ENCODE peak calls at places on chromosomes 3 and 15, in five cellular contexts. T is A549, L is hepatocyte, U is esophagus squamous epithelium, G is uterus. A is an unnamed sample.

GRCh38 chr3:47884603-47885002 is 81.7 kb downstream of the DHX30 start:
- DNase-seq in T (no peak), U (no peak), L (no peak), G (no peak), A (no peak)

GRCh38 chr3:36957862-36958686 is 13.2 kb upstream of the TRANK1 start:
- DNase-seq in L (peak; percentile 52), T (peak; percentile 56), G (no peak), U (no peak), A (no peak)

GRCh38 chr15:101459579-101460300 is 29.8 kb downstream of the PCSK6 start:
- DNase-seq in U (no peak), G (no peak), L (no peak), T (no peak), A (peak; percentile 42)

GRCh38 chr15:53072077-53072476 is 281.9 kb upstream of the ONECUT1 start:
- DNase-seq in U (no peak), L (peak; percentile 90), T (peak; percentile 88), G (peak; percentile 20), A (peak; percentile 18)

GRCh38 chr15:41051139-41051538 is 64.9 kb downstream of the INO80 start:
- DNase-seq in U (no peak), L (no peak), T (no peak), G (no peak), A (no peak)

GRCh38 chr15:101698314-101698713 is 26.0 kb downstream of the TARS3 start:
- DNase-seq in T (no peak), U (no peak), G (no peak), L (no peak), A (no peak)

GRCh38 chr3:80688814-80689213 is 921.0 kb upstream of the ROBO1 start:
- DNase-seq in G (no peak), T (peak; percentile 52), U (no peak), L (peak; percentile 32), A (no peak)

GRCh38 chr15:25690673-25691543 is 172.2 kb downstream of the ATP10A start:
- DNase-seq in G (peak; percentile 23), U (no peak), L (peak; percentile 55), T (no peak), A (no peak)

GRCh38 chr3:30720586-30721313 is 114.3 kb downstream of the TGFBR2 start:
- DNase-seq in G (no peak), U (no peak), L (peak; percentile 37), T (peak; percentile 92), A (peak; percentile 80)

GRCh38 chr3:3699816-3700633 is 99.2 kb upstream of the LRRN1 start:
- DNase-seq in T (no peak), G (no peak), L (no peak), U (no peak), A (no peak)

GRCh38 chr3:187315872-187316271 is 24.3 kb upstream of the MASP1 start:
- DNase-seq in L (no peak), G (no peak), T (no peak), U (no peak), A (no peak)

GRCh38 chr15:69628256-69629093 is 175.9 kb downstream of the RPLP1 start:
- DNase-seq in U (no peak), L (no peak), T (no peak), G (no peak), A (no peak)

GRCh38 chr15:83943849-83944404 is 290.0 kb downstream of the ADAMTSL3 start:
- DNase-seq in U (no peak), T (no peak), G (no peak), L (no peak), A (no peak)

GRCh38 chr15:98794211-98794610 is 145.9 kb downstream of the IGF1R start:
- DNase-seq in L (no peak), U (no peak), G (no peak), T (no peak), A (no peak)

GRCh38 chr3:158659454-158660237 is 12.8 kb downstream of the LXN start:
- DNase-seq in U (no peak), T (peak; percentile 73), G (peak; percentile 29), L (peak; percentile 78), A (peak; percentile 62)

GRCh38 chr3:122921791-122922651 is 105.5 kb downstream of the SEMA5B start:
- DNase-seq in U (no peak), G (no peak), L (peak; percentile 63), T (peak; percentile 14), A (no peak)

GRCh38 chr3:170813261-170813660 is 56.7 kb downstream of the RPL22L1 start:
- DNase-seq in G (no peak), L (no peak), U (no peak), T (no peak), A (no peak)

GRCh38 chr3:46880884-46881818 is 3.6 kb downstream of the PTH1R start:
- DNase-seq in L (no peak), U (no peak), T (no peak), G (peak; percentile 37), A (no peak)

GRCh38 chr15:66735909-66736305 is 33.9 kb downstream of the SMAD6 start:
- DNase-seq in L (no peak), U (no peak), G (peak; percentile 57), T (no peak), A (no peak)

GRCh38 chr3:139764069-139764905 is 86.5 kb upstream of the NMNAT3 start:
- DNase-seq in G (no peak), L (no peak), T (no peak), U (no peak), A (no peak)

GRCh38 chr3:42451116-42451515 is 40.7 kb upstream of the LYZL4 start:
- DNase-seq in L (no peak), T (no peak), G (no peak), U (no peak), A (no peak)

GRCh38 chr3:195175476-195176337 is 95.3 kb downstream of the XXYLT1 start:
- DNase-seq in L (no peak), T (no peak), U (no peak), G (peak; percentile 7), A (no peak)

GRCh38 chr3:77039606-77040553 is at the start of gene ROBO2:
- DNase-seq in U (no peak), L (peak; percentile 80), G (peak; percentile 30), T (no peak), A (no peak)

GRCh38 chr3:100761211-100761921 is 52.1 kb downstream of the TFG start:
- DNase-seq in G (no peak), L (peak; percentile 34), U (no peak), T (peak; percentile 21), A (no peak)

GRCh38 chr3:66276705-66277274 is 56.0 kb downstream of the SLC25A26 start:
- DNase-seq in T (peak; percentile 62), L (peak; percentile 83), U (no peak), G (peak; percentile 47), A (peak; percentile 51)

GRCh38 chr3:112056451-112056929 is 22.0 kb downstream of the TMPRSS7 start:
- DNase-seq in T (peak; percentile 26), L (no peak), U (no peak), G (no peak), A (no peak)

GRCh38 chr3:94004301-94004910 is 24.0 kb downstream of the STX19 start:
- DNase-seq in G (no peak), T (peak; percentile 62), L (peak; percentile 63), U (no peak), A (peak; percentile 29)

GRCh38 chr3:4750306-4751056 is 228.8 kb upstream of the BHLHE40 start:
- DNase-seq in T (no peak), G (peak; percentile 68), U (no peak), L (peak; percentile 74), A (peak; percentile 39)

GRCh38 chr3:191076903-191077552 is 122.0 kb upstream of the OSTN start:
- DNase-seq in G (no peak), U (no peak), L (no peak), T (no peak), A (peak; percentile 28)

GRCh38 chr3:160106905-160107861 is 118.0 kb upstream of the C3orf80 start:
- DNase-seq in U (no peak), T (peak; percentile 40), L (peak; percentile 71), G (no peak), A (no peak)

DNA sequence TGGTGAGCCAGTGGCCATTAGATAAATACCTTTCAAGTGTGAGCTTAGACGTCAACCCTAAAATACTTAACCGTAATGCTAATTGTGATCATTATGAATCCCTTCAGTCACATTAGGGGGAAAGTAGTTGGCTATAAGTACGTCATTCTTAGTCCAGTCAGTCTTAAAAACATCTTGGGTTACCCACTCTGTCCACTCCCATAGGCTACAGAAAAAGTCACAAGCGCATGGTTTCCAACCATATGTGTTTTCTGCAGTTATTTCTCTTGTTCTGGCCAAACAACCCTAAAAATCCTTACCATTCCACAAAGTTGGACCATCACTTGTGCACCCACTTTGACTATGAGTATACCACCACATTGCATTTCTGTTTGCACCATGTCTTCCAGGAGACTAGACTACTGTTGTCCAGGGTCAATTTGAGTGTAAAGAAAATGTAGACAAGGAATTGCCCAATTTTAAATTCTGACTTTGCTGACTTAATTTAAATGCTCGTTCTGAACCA is 3.3 kb downstream of the RPL15 start:
- DNase-seq in L (no peak), G (no peak), U (no peak), T (no peak), A (no peak)
- H3K4me3 ChIP-seq in L (no peak overlapping the region), G (no peak overlapping the region), U (no peak overlapping the region), T (no peak overlapping the region), A (no peak overlapping the region)

GRCh38 chr15:29670266-29670665 is 152.0 kb downstream of the TJP1 start:
- DNase-seq in T (peak; percentile 45), L (no peak), U (no peak), G (no peak), A (peak; percentile 56)

GRCh38 chr15:29671308-29671981 is 150.8 kb downstream of the TJP1 start:
- DNase-seq in U (no peak), G (no peak), T (no peak), L (no peak), A (peak; percentile 67)

GRCh38 chr15:29668120-29668602 is 154.1 kb downstream of the TJP1 start:
- DNase-seq in L (peak; percentile 91), T (peak; percentile 97), U (no peak), G (peak; percentile 25), A (peak; percentile 87)

GRCh38 chr15:29670945-29671307 is 151.3 kb downstream of the TJP1 start:
- DNase-seq in L (peak; percentile 68), T (peak; percentile 99), U (no peak), G (no peak), A (peak; percentile 87)

DNA sequence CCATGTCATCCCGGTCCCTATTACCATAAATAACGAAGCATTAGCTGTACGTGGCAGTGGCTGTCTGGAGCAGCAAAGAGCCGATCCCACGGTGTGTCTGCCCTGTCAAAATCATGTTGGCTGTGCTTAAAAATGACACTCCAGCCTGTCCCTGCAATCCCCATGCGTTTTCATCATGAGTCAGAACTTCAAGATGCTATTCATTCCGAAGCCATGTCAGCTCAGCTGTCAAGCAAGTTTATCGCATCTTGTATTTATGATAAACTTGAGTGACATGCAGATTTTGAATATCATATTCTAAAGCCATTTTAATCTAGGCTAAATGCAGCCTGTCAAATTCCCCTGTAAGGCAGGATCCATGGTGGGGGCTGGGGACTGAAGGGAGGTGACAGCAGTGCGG is 152.4 kb downstream of the TJP1 start:
- DNase-seq in L (no peak), G (no peak), U (no peak), T (peak; percentile 69), A (peak; percentile 67)
- H3K27ac ChIP-seq in L (no peak overlapping the region), G (no peak overlapping the region), U (no peak overlapping the region), T (peak overlapping the region; percentile 91), A (peak overlapping the region; percentile 89)

GRCh38 chr15:45138814-45139765 is 9.3 kb downstream of the DUOX1 start:
- DNase-seq in G (no peak), L (no peak), T (no peak), U (no peak), A (no peak)
- H3K4me1 ChIP-seq in G (peaks cover 3% of the 10 kb centered on the region), L (peaks cover 3% of the 10 kb centered on the region), T (no peaks in the 10 kb centered on the region), U (no peaks in the 10 kb centered on the region), A (no peaks in the 10 kb centered on the region)

GRCh38 chr3:21938267-21938681 is 187.3 kb upstream of the ZNF385D start:
- DNase-seq in L (no peak), T (no peak), U (no peak), G (no peak), A (no peak)

GRCh38 chr3:21942328-21942727 is 191.3 kb upstream of the ZNF385D start:
- DNase-seq in L (no peak), U (no peak), T (no peak), G (no peak), A (no peak)

GRCh38 chr3:21944251-21944650 is 193.2 kb upstream of the ZNF385D start:
- DNase-seq in T (no peak), G (no peak), L (no peak), U (no peak), A (no peak)
- H3K4me3 ChIP-seq in T (no peak overlapping the region), G (no peak overlapping the region), L (no peak overlapping the region), U (no peak overlapping the region), A (no peak overlapping the region)